ENCODE peak calls at places on chromosome 1, in ten cellular contexts. One of them, this sample, is unnamed.

GRCh38 chr1:24984300-24984699 is 54.2 kb upstream of the RUNX3 start:
- DNase-seq in spleen: peak
- DNase-seq in NCI-H1092: no peak
- DNase-seq in caudate nucleus: no peak
- DNase-seq in CD8-positive, alpha-beta memory T cell: no peak
- DNase-seq in T-helper 9 cell: no peak
- DNase-seq in mesendoderm: no peak
- DNase-seq in GM13976: no peak
- DNase-seq in D341Med: no peak
- DNase-seq in T-helper 2 cell: no peak
- DNase-seq in this sample: no peak

GRCh38 chr1:45863117-45863670 is 59.8 kb downstream of the MAST2 start:
- DNase-seq in caudate nucleus: no peak
- DNase-seq in mesendoderm: no peak
- DNase-seq in NCI-H1092: peak
- DNase-seq in spleen: no peak
- DNase-seq in CD8-positive, alpha-beta memory T cell: no peak
- DNase-seq in GM13976: no peak
- DNase-seq in T-helper 9 cell: no peak
- DNase-seq in D341Med: peak
- DNase-seq in T-helper 2 cell: no peak
- DNase-seq in this sample: no peak

GRCh38 chr1:46065405-46065804 is 67.0 kb downstream of the PIK3R3 start:
- DNase-seq in CD8-positive, alpha-beta memory T cell: peak
- DNase-seq in NCI-H1092: no peak
- DNase-seq in GM13976: no peak
- DNase-seq in T-helper 2 cell: peak
- DNase-seq in caudate nucleus: no peak
- DNase-seq in D341Med: no peak
- DNase-seq in spleen: no peak
- DNase-seq in mesendoderm: no peak
- DNase-seq in T-helper 9 cell: no peak
- DNase-seq in this sample: no peak

GRCh38 chr1:51484591-51484990 is 34.5 kb downstream of the EPS15 start:
- DNase-seq in D341Med: no peak
- DNase-seq in CD8-positive, alpha-beta memory T cell: no peak
- DNase-seq in NCI-H1092: no peak
- DNase-seq in GM13976: no peak
- DNase-seq in mesendoderm: no peak
- DNase-seq in caudate nucleus: no peak
- DNase-seq in spleen: no peak
- DNase-seq in T-helper 9 cell: no peak
- DNase-seq in T-helper 2 cell: no peak
- DNase-seq in this sample: no peak

GRCh38 chr1:119582801-119583200 is 65.3 kb downstream of the ZNF697 start:
- DNase-seq in spleen: no peak
- DNase-seq in GM13976: peak
- DNase-seq in T-helper 2 cell: peak
- DNase-seq in D341Med: peak
- DNase-seq in mesendoderm: peak
- DNase-seq in NCI-H1092: peak
- DNase-seq in CD8-positive, alpha-beta memory T cell: no peak
- DNase-seq in T-helper 9 cell: no peak
- DNase-seq in caudate nucleus: peak
- DNase-seq in this sample: no peak

GRCh38 chr1:243251544-243251943 is 3.5 kb downstream of the CEP170 start:
- DNase-seq in D341Med: no peak
- DNase-seq in T-helper 2 cell: no peak
- DNase-seq in GM13976: no peak
- DNase-seq in T-helper 9 cell: no peak
- DNase-seq in NCI-H1092: no peak
- DNase-seq in spleen: no peak
- DNase-seq in mesendoderm: no peak
- DNase-seq in caudate nucleus: no peak
- DNase-seq in CD8-positive, alpha-beta memory T cell: no peak
- DNase-seq in this sample: no peak

GRCh38 chr1:216310776-216311175 is 112.5 kb downstream of the USH2A start:
- DNase-seq in NCI-H1092: peak
- DNase-seq in T-helper 9 cell: no peak
- DNase-seq in T-helper 2 cell: no peak
- DNase-seq in CD8-positive, alpha-beta memory T cell: no peak
- DNase-seq in D341Med: peak
- DNase-seq in GM13976: peak
- DNase-seq in mesendoderm: peak
- DNase-seq in spleen: no peak
- DNase-seq in caudate nucleus: no peak
- DNase-seq in this sample: no peak

GRCh38 chr1:160985723-160986122 is 31.1 kb upstream of the ITLN2 start:
- DNase-seq in spleen: no peak
- DNase-seq in D341Med: no peak
- DNase-seq in CD8-positive, alpha-beta memory T cell: no peak
- DNase-seq in NCI-H1092: no peak
- DNase-seq in T-helper 9 cell: no peak
- DNase-seq in T-helper 2 cell: no peak
- DNase-seq in mesendoderm: no peak
- DNase-seq in GM13976: no peak
- DNase-seq in caudate nucleus: no peak
- DNase-seq in this sample: no peak

GRCh38 chr1:47209091-47209490 is 19.3 kb upstream of the PDZK1IP1 start:
- DNase-seq in mesendoderm: no peak
- DNase-seq in D341Med: no peak
- DNase-seq in spleen: peak
- DNase-seq in caudate nucleus: no peak
- DNase-seq in GM13976: no peak
- DNase-seq in T-helper 2 cell: no peak
- DNase-seq in NCI-H1092: no peak
- DNase-seq in T-helper 9 cell: no peak
- DNase-seq in CD8-positive, alpha-beta memory T cell: no peak
- DNase-seq in this sample: no peak

GRCh38 chr1:150528997-150529396 is 13.4 kb downstream of the FALEC start:
- DNase-seq in D341Med: no peak
- DNase-seq in mesendoderm: no peak
- DNase-seq in T-helper 2 cell: no peak
- DNase-seq in T-helper 9 cell: no peak
- DNase-seq in NCI-H1092: no peak
- DNase-seq in spleen: no peak
- DNase-seq in GM13976: no peak
- DNase-seq in caudate nucleus: no peak
- DNase-seq in CD8-positive, alpha-beta memory T cell: no peak
- DNase-seq in this sample: no peak